ENCODE peak calls at places on chromosomes 12 and 14, in eight cellular contexts. One of them, this sample, is unnamed.

GRCh38 chr14:88695873-88696272 is 96.9 kb downstream of the EML5 start:
- DNase-seq in esophagus squamous epithelium: no peak
- DNase-seq in activated T-cell treated with anti-CD3 and anti-CD28 coated beads for 48 hours: no peak
- DNase-seq in stimulated activated CD8-positive, alpha-beta memory T cell treated with anti-CD3 and anti-CD28 coated beads, Interleukin-7, amount 100 ng/mL, for 1 hour: no peak
- DNase-seq in AG04450: no peak
- DNase-seq in NCI-H345: no peak
- DNase-seq in endothelial cell of umbilical vein: no peak
- DNase-seq in activated CD8-positive, alpha-beta memory T cell treated with anti-CD3 and anti-CD28 coated beads, Interleukin-2, amount 50 U/mL, for 48 hours: no peak
- DNase-seq in this sample: no peak

GRCh38 chr12:25361511-25361910 is 110.8 kb upstream of the KRAS start:
- DNase-seq in activated CD8-positive, alpha-beta memory T cell treated with anti-CD3 and anti-CD28 coated beads, Interleukin-2, amount 50 U/mL, for 48 hours: no peak
- DNase-seq in AG04450: no peak
- DNase-seq in activated T-cell treated with anti-CD3 and anti-CD28 coated beads for 48 hours: no peak
- DNase-seq in esophagus squamous epithelium: no peak
- DNase-seq in endothelial cell of umbilical vein: no peak
- DNase-seq in NCI-H345: no peak
- DNase-seq in stimulated activated CD8-positive, alpha-beta memory T cell treated with anti-CD3 and anti-CD28 coated beads, Interleukin-7, amount 100 ng/mL, for 1 hour: no peak
- DNase-seq in this sample: no peak

GRCh38 chr12:106369624-106370346 is 12.2 kb downstream of the POLR3B start:
- DNase-seq in activated T-cell treated with anti-CD3 and anti-CD28 coated beads for 48 hours: no peak
- DNase-seq in stimulated activated CD8-positive, alpha-beta memory T cell treated with anti-CD3 and anti-CD28 coated beads, Interleukin-7, amount 100 ng/mL, for 1 hour: no peak
- DNase-seq in esophagus squamous epithelium: no peak
- DNase-seq in AG04450: peak
- DNase-seq in NCI-H345: no peak
- DNase-seq in activated CD8-positive, alpha-beta memory T cell treated with anti-CD3 and anti-CD28 coated beads, Interleukin-2, amount 50 U/mL, for 48 hours: no peak
- DNase-seq in endothelial cell of umbilical vein: peak
- DNase-seq in this sample: peak

GRCh38 chr12:43241971-43242370 is 310.0 kb downstream of the ADAMTS20 start:
- DNase-seq in activated T-cell treated with anti-CD3 and anti-CD28 coated beads for 48 hours: no peak
- DNase-seq in endothelial cell of umbilical vein: peak
- DNase-seq in NCI-H345: no peak
- DNase-seq in esophagus squamous epithelium: no peak
- DNase-seq in stimulated activated CD8-positive, alpha-beta memory T cell treated with anti-CD3 and anti-CD28 coated beads, Interleukin-7, amount 100 ng/mL, for 1 hour: no peak
- DNase-seq in AG04450: peak
- DNase-seq in activated CD8-positive, alpha-beta memory T cell treated with anti-CD3 and anti-CD28 coated beads, Interleukin-2, amount 50 U/mL, for 48 hours: no peak
- DNase-seq in this sample: no peak

GRCh38 chr14:91343051-91343450 is 74.6 kb downstream of the CCDC88C start:
- DNase-seq in NCI-H345: no peak
- DNase-seq in activated T-cell treated with anti-CD3 and anti-CD28 coated beads for 48 hours: no peak
- DNase-seq in esophagus squamous epithelium: no peak
- DNase-seq in activated CD8-positive, alpha-beta memory T cell treated with anti-CD3 and anti-CD28 coated beads, Interleukin-2, amount 50 U/mL, for 48 hours: no peak
- DNase-seq in stimulated activated CD8-positive, alpha-beta memory T cell treated with anti-CD3 and anti-CD28 coated beads, Interleukin-7, amount 100 ng/mL, for 1 hour: no peak
- DNase-seq in AG04450: no peak
- DNase-seq in endothelial cell of umbilical vein: no peak
- DNase-seq in this sample: no peak

GRCh38 chr14:67964391-67964812 is 144.8 kb downstream of the RAD51B start:
- DNase-seq in stimulated activated CD8-positive, alpha-beta memory T cell treated with anti-CD3 and anti-CD28 coated beads, Interleukin-7, amount 100 ng/mL, for 1 hour: no peak
- DNase-seq in endothelial cell of umbilical vein: no peak
- DNase-seq in esophagus squamous epithelium: no peak
- DNase-seq in NCI-H345: no peak
- DNase-seq in AG04450: no peak
- DNase-seq in activated CD8-positive, alpha-beta memory T cell treated with anti-CD3 and anti-CD28 coated beads, Interleukin-2, amount 50 U/mL, for 48 hours: no peak
- DNase-seq in activated T-cell treated with anti-CD3 and anti-CD28 coated beads for 48 hours: no peak
- DNase-seq in this sample: no peak

GRCh38 chr12:64193045-64193444 is 29.1 kb downstream of the KICS2 start:
- DNase-seq in AG04450: no peak
- DNase-seq in activated CD8-positive, alpha-beta memory T cell treated with anti-CD3 and anti-CD28 coated beads, Interleukin-2, amount 50 U/mL, for 48 hours: no peak
- DNase-seq in esophagus squamous epithelium: no peak
- DNase-seq in NCI-H345: no peak
- DNase-seq in activated T-cell treated with anti-CD3 and anti-CD28 coated beads for 48 hours: no peak
- DNase-seq in endothelial cell of umbilical vein: no peak
- DNase-seq in stimulated activated CD8-positive, alpha-beta memory T cell treated with anti-CD3 and anti-CD28 coated beads, Interleukin-7, amount 100 ng/mL, for 1 hour: no peak
- DNase-seq in this sample: no peak

GRCh38 chr14:103748539-103748867 is 32.9 kb downstream of the ZFYVE21 start:
- DNase-seq in stimulated activated CD8-positive, alpha-beta memory T cell treated with anti-CD3 and anti-CD28 coated beads, Interleukin-7, amount 100 ng/mL, for 1 hour: no peak
- DNase-seq in esophagus squamous epithelium: no peak
- DNase-seq in NCI-H345: no peak
- DNase-seq in AG04450: no peak
- DNase-seq in activated CD8-positive, alpha-beta memory T cell treated with anti-CD3 and anti-CD28 coated beads, Interleukin-2, amount 50 U/mL, for 48 hours: peak
- DNase-seq in activated T-cell treated with anti-CD3 and anti-CD28 coated beads for 48 hours: peak
- DNase-seq in endothelial cell of umbilical vein: no peak
- DNase-seq in this sample: no peak

GRCh38 chr12:112980491-112981158 is 2.3 kb downstream of the OAS2 start:
- DNase-seq in activated T-cell treated with anti-CD3 and anti-CD28 coated beads for 48 hours: no peak
- DNase-seq in esophagus squamous epithelium: no peak
- DNase-seq in NCI-H345: no peak
- DNase-seq in stimulated activated CD8-positive, alpha-beta memory T cell treated with anti-CD3 and anti-CD28 coated beads, Interleukin-7, amount 100 ng/mL, for 1 hour: no peak
- DNase-seq in activated CD8-positive, alpha-beta memory T cell treated with anti-CD3 and anti-CD28 coated beads, Interleukin-2, amount 50 U/mL, for 48 hours: no peak
- DNase-seq in AG04450: no peak
- DNase-seq in endothelial cell of umbilical vein: no peak
- DNase-seq in this sample: peak

GRCh38 chr12:77493311-77493710 is 337.4 kb upstream of the NAV3 start:
- DNase-seq in NCI-H345: no peak
- DNase-seq in activated CD8-positive, alpha-beta memory T cell treated with anti-CD3 and anti-CD28 coated beads, Interleukin-2, amount 50 U/mL, for 48 hours: no peak
- DNase-seq in AG04450: no peak
- DNase-seq in endothelial cell of umbilical vein: no peak
- DNase-seq in stimulated activated CD8-positive, alpha-beta memory T cell treated with anti-CD3 and anti-CD28 coated beads, Interleukin-7, amount 100 ng/mL, for 1 hour: no peak
- DNase-seq in activated T-cell treated with anti-CD3 and anti-CD28 coated beads for 48 hours: no peak
- DNase-seq in esophagus squamous epithelium: no peak
- DNase-seq in this sample: no peak

GRCh38 chr12:108768591-108769500 is 37.5 kb upstream of the CORO1C start:
- DNase-seq in activated T-cell treated with anti-CD3 and anti-CD28 coated beads for 48 hours: peak
- DNase-seq in activated CD8-positive, alpha-beta memory T cell treated with anti-CD3 and anti-CD28 coated beads, Interleukin-2, amount 50 U/mL, for 48 hours: peak
- DNase-seq in stimulated activated CD8-positive, alpha-beta memory T cell treated with anti-CD3 and anti-CD28 coated beads, Interleukin-7, amount 100 ng/mL, for 1 hour: no peak
- DNase-seq in endothelial cell of umbilical vein: no peak
- DNase-seq in esophagus squamous epithelium: no peak
- DNase-seq in AG04450: no peak
- DNase-seq in NCI-H345: no peak
- DNase-seq in this sample: no peak

GRCh38 chr12:130401703-130402102 is 64.0 kb downstream of the PIWIL1 start:
- DNase-seq in endothelial cell of umbilical vein: no peak
- DNase-seq in AG04450: no peak
- DNase-seq in esophagus squamous epithelium: no peak
- DNase-seq in activated CD8-positive, alpha-beta memory T cell treated with anti-CD3 and anti-CD28 coated beads, Interleukin-2, amount 50 U/mL, for 48 hours: no peak
- DNase-seq in NCI-H345: peak
- DNase-seq in activated T-cell treated with anti-CD3 and anti-CD28 coated beads for 48 hours: no peak
- DNase-seq in stimulated activated CD8-positive, alpha-beta memory T cell treated with anti-CD3 and anti-CD28 coated beads, Interleukin-7, amount 100 ng/mL, for 1 hour: no peak
- DNase-seq in this sample: no peak

GRCh38 chr12:46831335-46832083 is 5.7 kb upstream of the SLC38A4 start:
- DNase-seq in activated CD8-positive, alpha-beta memory T cell treated with anti-CD3 and anti-CD28 coated beads, Interleukin-2, amount 50 U/mL, for 48 hours: peak
- DNase-seq in endothelial cell of umbilical vein: no peak
- DNase-seq in stimulated activated CD8-positive, alpha-beta memory T cell treated with anti-CD3 and anti-CD28 coated beads, Interleukin-7, amount 100 ng/mL, for 1 hour: no peak
- DNase-seq in NCI-H345: no peak
- DNase-seq in AG04450: no peak
- DNase-seq in esophagus squamous epithelium: no peak
- DNase-seq in activated T-cell treated with anti-CD3 and anti-CD28 coated beads for 48 hours: no peak
- DNase-seq in this sample: no peak

GRCh38 chr12:121184425-121184824 is 25.5 kb upstream of the P2RX4 start:
- DNase-seq in stimulated activated CD8-positive, alpha-beta memory T cell treated with anti-CD3 and anti-CD28 coated beads, Interleukin-7, amount 100 ng/mL, for 1 hour: no peak
- DNase-seq in activated CD8-positive, alpha-beta memory T cell treated with anti-CD3 and anti-CD28 coated beads, Interleukin-2, amount 50 U/mL, for 48 hours: no peak
- DNase-seq in endothelial cell of umbilical vein: no peak
- DNase-seq in AG04450: no peak
- DNase-seq in NCI-H345: no peak
- DNase-seq in esophagus squamous epithelium: no peak
- DNase-seq in activated T-cell treated with anti-CD3 and anti-CD28 coated beads for 48 hours: no peak
- DNase-seq in this sample: no peak

GRCh38 chr12:57488397-57489156 is 709 bp downstream of the MARS1 start:
- DNase-seq in AG04450: no peak
- DNase-seq in NCI-H345: no peak
- DNase-seq in activated CD8-positive, alpha-beta memory T cell treated with anti-CD3 and anti-CD28 coated beads, Interleukin-2, amount 50 U/mL, for 48 hours: no peak
- DNase-seq in stimulated activated CD8-positive, alpha-beta memory T cell treated with anti-CD3 and anti-CD28 coated beads, Interleukin-7, amount 100 ng/mL, for 1 hour: no peak
- DNase-seq in endothelial cell of umbilical vein: peak
- DNase-seq in esophagus squamous epithelium: no peak
- DNase-seq in activated T-cell treated with anti-CD3 and anti-CD28 coated beads for 48 hours: no peak
- DNase-seq in this sample: peak

GRCh38 chr12:76866726-76867125 is 12.1 kb downstream of the CSRP2 start:
- DNase-seq in NCI-H345: no peak
- DNase-seq in stimulated activated CD8-positive, alpha-beta memory T cell treated with anti-CD3 and anti-CD28 coated beads, Interleukin-7, amount 100 ng/mL, for 1 hour: no peak
- DNase-seq in AG04450: no peak
- DNase-seq in activated CD8-positive, alpha-beta memory T cell treated with anti-CD3 and anti-CD28 coated beads, Interleukin-2, amount 50 U/mL, for 48 hours: no peak
- DNase-seq in esophagus squamous epithelium: no peak
- DNase-seq in endothelial cell of umbilical vein: no peak
- DNase-seq in activated T-cell treated with anti-CD3 and anti-CD28 coated beads for 48 hours: no peak
- DNase-seq in this sample: no peak

GRCh38 chr12:48077111-48077510 is 28.8 kb downstream of the SENP1 start:
- DNase-seq in stimulated activated CD8-positive, alpha-beta memory T cell treated with anti-CD3 and anti-CD28 coated beads, Interleukin-7, amount 100 ng/mL, for 1 hour: no peak
- DNase-seq in endothelial cell of umbilical vein: no peak
- DNase-seq in AG04450: no peak
- DNase-seq in activated T-cell treated with anti-CD3 and anti-CD28 coated beads for 48 hours: no peak
- DNase-seq in activated CD8-positive, alpha-beta memory T cell treated with anti-CD3 and anti-CD28 coated beads, Interleukin-2, amount 50 U/mL, for 48 hours: no peak
- DNase-seq in NCI-H345: no peak
- DNase-seq in esophagus squamous epithelium: no peak
- DNase-seq in this sample: no peak

GRCh38 chr12:9702239-9702638 is 30.7 kb downstream of the CLECL1 start:
- DNase-seq in activated T-cell treated with anti-CD3 and anti-CD28 coated beads for 48 hours: peak
- DNase-seq in stimulated activated CD8-positive, alpha-beta memory T cell treated with anti-CD3 and anti-CD28 coated beads, Interleukin-7, amount 100 ng/mL, for 1 hour: no peak
- DNase-seq in activated CD8-positive, alpha-beta memory T cell treated with anti-CD3 and anti-CD28 coated beads, Interleukin-2, amount 50 U/mL, for 48 hours: peak
- DNase-seq in AG04450: no peak
- DNase-seq in esophagus squamous epithelium: no peak
- DNase-seq in NCI-H345: no peak
- DNase-seq in endothelial cell of umbilical vein: no peak
- DNase-seq in this sample: no peak

GRCh38 chr14:87131879-87132278 is 861.1 kb downstream of the GALC start:
- DNase-seq in esophagus squamous epithelium: no peak
- DNase-seq in NCI-H345: peak
- DNase-seq in stimulated activated CD8-positive, alpha-beta memory T cell treated with anti-CD3 and anti-CD28 coated beads, Interleukin-7, amount 100 ng/mL, for 1 hour: no peak
- DNase-seq in endothelial cell of umbilical vein: no peak
- DNase-seq in activated CD8-positive, alpha-beta memory T cell treated with anti-CD3 and anti-CD28 coated beads, Interleukin-2, amount 50 U/mL, for 48 hours: no peak
- DNase-seq in AG04450: no peak
- DNase-seq in activated T-cell treated with anti-CD3 and anti-CD28 coated beads for 48 hours: no peak
- DNase-seq in this sample: no peak

GRCh38 chr12:77577756-77578155 is 252.9 kb upstream of the NAV3 start:
- DNase-seq in activated CD8-positive, alpha-beta memory T cell treated with anti-CD3 and anti-CD28 coated beads, Interleukin-2, amount 50 U/mL, for 48 hours: no peak
- DNase-seq in NCI-H345: no peak
- DNase-seq in AG04450: no peak
- DNase-seq in endothelial cell of umbilical vein: no peak
- DNase-seq in activated T-cell treated with anti-CD3 and anti-CD28 coated beads for 48 hours: no peak
- DNase-seq in esophagus squamous epithelium: no peak
- DNase-seq in stimulated activated CD8-positive, alpha-beta memory T cell treated with anti-CD3 and anti-CD28 coated beads, Interleukin-7, amount 100 ng/mL, for 1 hour: no peak
- DNase-seq in this sample: no peak

GRCh38 chr12:52543985-52544888 is 8.7 kb downstream of the KRT71 start:
- DNase-seq in activated T-cell treated with anti-CD3 and anti-CD28 coated beads for 48 hours: no peak
- DNase-seq in NCI-H345: no peak
- DNase-seq in AG04450: no peak
- DNase-seq in stimulated activated CD8-positive, alpha-beta memory T cell treated with anti-CD3 and anti-CD28 coated beads, Interleukin-7, amount 100 ng/mL, for 1 hour: no peak
- DNase-seq in esophagus squamous epithelium: no peak
- DNase-seq in activated CD8-positive, alpha-beta memory T cell treated with anti-CD3 and anti-CD28 coated beads, Interleukin-2, amount 50 U/mL, for 48 hours: no peak
- DNase-seq in endothelial cell of umbilical vein: no peak
- DNase-seq in this sample: no peak

GRCh38 chr12:88339254-88339949 is 197.3 kb downstream of the TMTC3 start:
- DNase-seq in endothelial cell of umbilical vein: no peak
- DNase-seq in activated T-cell treated with anti-CD3 and anti-CD28 coated beads for 48 hours: no peak
- DNase-seq in NCI-H345: no peak
- DNase-seq in activated CD8-positive, alpha-beta memory T cell treated with anti-CD3 and anti-CD28 coated beads, Interleukin-2, amount 50 U/mL, for 48 hours: no peak
- DNase-seq in esophagus squamous epithelium: no peak
- DNase-seq in stimulated activated CD8-positive, alpha-beta memory T cell treated with anti-CD3 and anti-CD28 coated beads, Interleukin-7, amount 100 ng/mL, for 1 hour: no peak
- DNase-seq in AG04450: peak
- DNase-seq in this sample: no peak

GRCh38 chr14:72315720-72316119 is 383.5 kb downstream of the RGS6 start:
- DNase-seq in activated CD8-positive, alpha-beta memory T cell treated with anti-CD3 and anti-CD28 coated beads, Interleukin-2, amount 50 U/mL, for 48 hours: no peak
- DNase-seq in stimulated activated CD8-positive, alpha-beta memory T cell treated with anti-CD3 and anti-CD28 coated beads, Interleukin-7, amount 100 ng/mL, for 1 hour: no peak
- DNase-seq in endothelial cell of umbilical vein: no peak
- DNase-seq in NCI-H345: no peak
- DNase-seq in esophagus squamous epithelium: no peak
- DNase-seq in AG04450: no peak
- DNase-seq in activated T-cell treated with anti-CD3 and anti-CD28 coated beads for 48 hours: no peak
- DNase-seq in this sample: no peak

GRCh38 chr12:53486730-53487487 is 12.3 kb downstream of the MAP3K12 start:
- DNase-seq in activated CD8-positive, alpha-beta memory T cell treated with anti-CD3 and anti-CD28 coated beads, Interleukin-2, amount 50 U/mL, for 48 hours: no peak
- DNase-seq in NCI-H345: no peak
- DNase-seq in stimulated activated CD8-positive, alpha-beta memory T cell treated with anti-CD3 and anti-CD28 coated beads, Interleukin-7, amount 100 ng/mL, for 1 hour: no peak
- DNase-seq in activated T-cell treated with anti-CD3 and anti-CD28 coated beads for 48 hours: no peak
- DNase-seq in AG04450: no peak
- DNase-seq in esophagus squamous epithelium: no peak
- DNase-seq in endothelial cell of umbilical vein: no peak
- DNase-seq in this sample: no peak

GRCh38 chr12:100827901-100828520 is 33.4 kb downstream of the ANO4 start:
- DNase-seq in stimulated activated CD8-positive, alpha-beta memory T cell treated with anti-CD3 and anti-CD28 coated beads, Interleukin-7, amount 100 ng/mL, for 1 hour: no peak
- DNase-seq in activated CD8-positive, alpha-beta memory T cell treated with anti-CD3 and anti-CD28 coated beads, Interleukin-2, amount 50 U/mL, for 48 hours: no peak
- DNase-seq in AG04450: no peak
- DNase-seq in endothelial cell of umbilical vein: peak
- DNase-seq in activated T-cell treated with anti-CD3 and anti-CD28 coated beads for 48 hours: no peak
- DNase-seq in NCI-H345: peak
- DNase-seq in esophagus squamous epithelium: no peak
- DNase-seq in this sample: peak

GRCh38 chr14:97458302-97459137 is 661.3 kb downstream of the VRK1 start:
- DNase-seq in activated T-cell treated with anti-CD3 and anti-CD28 coated beads for 48 hours: peak
- DNase-seq in stimulated activated CD8-positive, alpha-beta memory T cell treated with anti-CD3 and anti-CD28 coated beads, Interleukin-7, amount 100 ng/mL, for 1 hour: peak
- DNase-seq in activated CD8-positive, alpha-beta memory T cell treated with anti-CD3 and anti-CD28 coated beads, Interleukin-2, amount 50 U/mL, for 48 hours: peak
- DNase-seq in AG04450: no peak
- DNase-seq in NCI-H345: no peak
- DNase-seq in endothelial cell of umbilical vein: no peak
- DNase-seq in esophagus squamous epithelium: no peak
- DNase-seq in this sample: no peak

GRCh38 chr14:88424573-88424972 is 39.1 kb downstream of the SPATA7 start:
- DNase-seq in activated T-cell treated with anti-CD3 and anti-CD28 coated beads for 48 hours: no peak
- DNase-seq in endothelial cell of umbilical vein: no peak
- DNase-seq in NCI-H345: no peak
- DNase-seq in stimulated activated CD8-positive, alpha-beta memory T cell treated with anti-CD3 and anti-CD28 coated beads, Interleukin-7, amount 100 ng/mL, for 1 hour: no peak
- DNase-seq in activated CD8-positive, alpha-beta memory T cell treated with anti-CD3 and anti-CD28 coated beads, Interleukin-2, amount 50 U/mL, for 48 hours: no peak
- DNase-seq in esophagus squamous epithelium: no peak
- DNase-seq in AG04450: no peak
- DNase-seq in this sample: no peak

GRCh38 chr12:47032644-47033043 is 46.8 kb upstream of the PCED1B start:
- DNase-seq in endothelial cell of umbilical vein: peak
- DNase-seq in activated T-cell treated with anti-CD3 and anti-CD28 coated beads for 48 hours: no peak
- DNase-seq in esophagus squamous epithelium: no peak
- DNase-seq in activated CD8-positive, alpha-beta memory T cell treated with anti-CD3 and anti-CD28 coated beads, Interleukin-2, amount 50 U/mL, for 48 hours: no peak
- DNase-seq in NCI-H345: peak
- DNase-seq in AG04450: no peak
- DNase-seq in stimulated activated CD8-positive, alpha-beta memory T cell treated with anti-CD3 and anti-CD28 coated beads, Interleukin-7, amount 100 ng/mL, for 1 hour: no peak
- DNase-seq in this sample: peak

GRCh38 chr12:105977256-105978051 is 161.3 kb downstream of the NUAK1 start:
- DNase-seq in NCI-H345: no peak
- DNase-seq in stimulated activated CD8-positive, alpha-beta memory T cell treated with anti-CD3 and anti-CD28 coated beads, Interleukin-7, amount 100 ng/mL, for 1 hour: no peak
- DNase-seq in endothelial cell of umbilical vein: no peak
- DNase-seq in AG04450: peak
- DNase-seq in activated T-cell treated with anti-CD3 and anti-CD28 coated beads for 48 hours: no peak
- DNase-seq in activated CD8-positive, alpha-beta memory T cell treated with anti-CD3 and anti-CD28 coated beads, Interleukin-2, amount 50 U/mL, for 48 hours: no peak
- DNase-seq in esophagus squamous epithelium: no peak
- DNase-seq in this sample: no peak

GRCh38 chr12:124565656-124566180 is 1.7 kb downstream of the NCOR2 start:
- DNase-seq in stimulated activated CD8-positive, alpha-beta memory T cell treated with anti-CD3 and anti-CD28 coated beads, Interleukin-7, amount 100 ng/mL, for 1 hour: no peak
- DNase-seq in esophagus squamous epithelium: no peak
- DNase-seq in activated CD8-positive, alpha-beta memory T cell treated with anti-CD3 and anti-CD28 coated beads, Interleukin-2, amount 50 U/mL, for 48 hours: no peak
- DNase-seq in AG04450: no peak
- DNase-seq in activated T-cell treated with anti-CD3 and anti-CD28 coated beads for 48 hours: no peak
- DNase-seq in NCI-H345: no peak
- DNase-seq in endothelial cell of umbilical vein: no peak
- DNase-seq in this sample: no peak

GRCh38 chr12:108532061-108532848 is 17.2 kb downstream of the FICD start:
- DNase-seq in endothelial cell of umbilical vein: no peak
- DNase-seq in NCI-H345: peak
- DNase-seq in esophagus squamous epithelium: no peak
- DNase-seq in stimulated activated CD8-positive, alpha-beta memory T cell treated with anti-CD3 and anti-CD28 coated beads, Interleukin-7, amount 100 ng/mL, for 1 hour: no peak
- DNase-seq in activated T-cell treated with anti-CD3 and anti-CD28 coated beads for 48 hours: no peak
- DNase-seq in AG04450: no peak
- DNase-seq in activated CD8-positive, alpha-beta memory T cell treated with anti-CD3 and anti-CD28 coated beads, Interleukin-2, amount 50 U/mL, for 48 hours: no peak
- DNase-seq in this sample: no peak

GRCh38 chr12:46627686-46628085 is 198.1 kb downstream of the SLC38A4 start:
- DNase-seq in AG04450: no peak
- DNase-seq in NCI-H345: no peak
- DNase-seq in esophagus squamous epithelium: no peak
- DNase-seq in activated CD8-positive, alpha-beta memory T cell treated with anti-CD3 and anti-CD28 coated beads, Interleukin-2, amount 50 U/mL, for 48 hours: no peak
- DNase-seq in stimulated activated CD8-positive, alpha-beta memory T cell treated with anti-CD3 and anti-CD28 coated beads, Interleukin-7, amount 100 ng/mL, for 1 hour: no peak
- DNase-seq in activated T-cell treated with anti-CD3 and anti-CD28 coated beads for 48 hours: no peak
- DNase-seq in endothelial cell of umbilical vein: no peak
- DNase-seq in this sample: no peak

GRCh38 chr14:45426685-45427282 is 173.8 kb upstream of the MIS18BP1 start:
- DNase-seq in stimulated activated CD8-positive, alpha-beta memory T cell treated with anti-CD3 and anti-CD28 coated beads, Interleukin-7, amount 100 ng/mL, for 1 hour: no peak
- DNase-seq in endothelial cell of umbilical vein: peak
- DNase-seq in activated T-cell treated with anti-CD3 and anti-CD28 coated beads for 48 hours: no peak
- DNase-seq in activated CD8-positive, alpha-beta memory T cell treated with anti-CD3 and anti-CD28 coated beads, Interleukin-2, amount 50 U/mL, for 48 hours: no peak
- DNase-seq in AG04450: no peak
- DNase-seq in esophagus squamous epithelium: no peak
- DNase-seq in NCI-H345: peak
- DNase-seq in this sample: peak

GRCh38 chr14:70808402-70809237 is 693 bp downstream of the MAP3K9 start:
- DNase-seq in NCI-H345: peak
- DNase-seq in endothelial cell of umbilical vein: no peak
- DNase-seq in activated CD8-positive, alpha-beta memory T cell treated with anti-CD3 and anti-CD28 coated beads, Interleukin-2, amount 50 U/mL, for 48 hours: peak
- DNase-seq in stimulated activated CD8-positive, alpha-beta memory T cell treated with anti-CD3 and anti-CD28 coated beads, Interleukin-7, amount 100 ng/mL, for 1 hour: no peak
- DNase-seq in esophagus squamous epithelium: no peak
- DNase-seq in AG04450: no peak
- DNase-seq in activated T-cell treated with anti-CD3 and anti-CD28 coated beads for 48 hours: peak
- DNase-seq in this sample: no peak